ENCODE peak calls at places on chromosomes 11 and 22, in five cellular contexts. N is SK-N-SH, D is HCT116, P is GM12878, Y is H1. F is an unnamed sample.
A peak's percentile ranks its signal among the peaks of the same experiment; 100 is the strongest.

GRCh38 chr11:121864660-121865059 is 251.4 kb downstream of the BLID start:
- DNase-seq in N (no peak), D (no peak), P (no peak), Y (no peak), F (no peak)

GRCh38 chr11:66986178-66986545 is 11.1 kb downstream of the C11orf86 start:
- DNase-seq in N (no peak), D (no peak), P (no peak), Y (no peak), F (no peak)

GRCh38 chr11:80727315-80727714 is 1286.5 kb upstream of the TENM4 start:
- DNase-seq in N (no peak), D (no peak), P (peak; percentile 5), Y (peak; percentile 48), F (peak; percentile 75)

GRCh38 chr22:45970709-45971388 is 6.1 kb downstream of the WNT7B start:
- DNase-seq in N (peak; percentile 66), D (no peak), P (no peak), Y (peak; percentile 73), F (no peak)

GRCh38 chr11:106076421-106076922 is 675 bp downstream of the KBTBD3 start:
- DNase-seq in N (no peak), D (no peak), P (no peak), Y (no peak), F (no peak)

GRCh38 chr22:26658161-26658560 is 773 bp downstream of the MIAT start:
- DNase-seq in N (no peak), D (no peak), P (no peak), Y (no peak), F (no peak)

GRCh38 chr11:14380947-14381555 is 22.1 kb upstream of the RRAS2 start:
- DNase-seq in N (peak; percentile 92), D (no peak), P (no peak), Y (peak; percentile 81), F (peak; percentile 52)

GRCh38 chr11:278001-278951 is at the start of gene NLRP6:
- DNase-seq in N (peak; percentile 36), D (no peak), P (no peak), Y (no peak), F (no peak)

GRCh38 chr11:78190374-78190773 is 1.7 kb downstream of the USP35 start:
- DNase-seq in N (no peak), D (no peak), P (peak; percentile 19), Y (no peak), F (no peak)

GRCh38 chr11:64181506-64182411 is 4.2 kb upstream of the STIP1 start:
- DNase-seq in N (peak; percentile 88), D (peak; percentile 72), P (no peak), Y (peak; percentile 68), F (peak; percentile 76)

GRCh38 chr11:110112457-110112856 is 19.3 kb downstream of the ZC3H12C start:
- DNase-seq in N (no peak), D (no peak), P (no peak), Y (no peak), F (no peak)

GRCh38 chr22:47299211-47299878 is 536.9 kb downstream of the TBC1D22A start:
- DNase-seq in N (peak; percentile 13), D (no peak), P (no peak), Y (no peak), F (no peak)

GRCh38 chr22:39723899-39724351 is 153.4 kb downstream of the CACNA1I start:
- DNase-seq in N (no peak), D (peak; percentile 12), P (no peak), Y (no peak), F (no peak)

GRCh38 chr11:86588566-86589090 is 83.8 kb downstream of the ME3 start:
- DNase-seq in N (no peak), D (no peak), P (no peak), Y (no peak), F (no peak)

GRCh38 chr11:68282141-68282860 is 10.5 kb upstream of the C11orf24 start:
- DNase-seq in N (no peak), D (no peak), P (peak; percentile 92), Y (no peak), F (no peak)

GRCh38 chr11:85845052-85845631 is 10.0 kb upstream of the CCDC83 start:
- DNase-seq in N (no peak), D (no peak), P (no peak), Y (no peak), F (no peak)

GRCh38 chr22:19605508-19606331 is 81.5 kb upstream of the CLDN5 start:
- DNase-seq in N (no peak), D (no peak), P (no peak), Y (no peak), F (no peak)

GRCh38 chr11:45596571-45596970 is 68.9 kb downstream of the CHST1 start:
- DNase-seq in N (no peak), D (no peak), P (no peak), Y (no peak), F (no peak)

GRCh38 chr11:19027829-19028595 is 32.5 kb downstream of the MRGPRX2 start:
- DNase-seq in N (no peak), D (peak; percentile 43), P (no peak), Y (no peak), F (no peak)

GRCh38 chr11:12524865-12525264 is 147.5 kb downstream of the PARVA start:
- DNase-seq in N (no peak), D (no peak), P (no peak), Y (no peak), F (no peak)

GRCh38 chr11:44592125-44592643 is 26.7 kb downstream of the CD82 start:
- DNase-seq in N (no peak), D (no peak), P (no peak), Y (no peak), F (no peak)

GRCh38 chr11:3834349-3835099 is 6.2 kb downstream of the RHOG start:
- DNase-seq in N (no peak), D (no peak), P (no peak), Y (no peak), F (no peak)

GRCh38 chr11:65891180-65892136 is 985 bp downstream of the CCDC85B start:
- DNase-seq in N (peak; percentile 65), D (no peak), P (no peak), Y (peak; percentile 72), F (no peak)

GRCh38 chr11:134742228-134742612 is 330.2 kb upstream of the B3GAT1 start:
- DNase-seq in N (no peak), D (no peak), P (no peak), Y (no peak), F (no peak)

GRCh38 chr22:46674906-46675305 is 54.7 kb downstream of the GRAMD4 start:
- DNase-seq in N (no peak), D (no peak), P (no peak), Y (no peak), F (no peak)

GRCh38 chr11:6855971-6856542 is 6.8 kb upstream of the OR10A2 start:
- DNase-seq in N (no peak), D (no peak), P (no peak), Y (no peak), F (no peak)

GRCh38 chr11:6856871-6857270 is 6.0 kb upstream of the OR10A2 start:
- DNase-seq in N (no peak), D (no peak), P (no peak), Y (no peak), F (no peak)
- TF ChIP-seq JUND in N (no peak), D (no peak), P (no peak), Y (no peak), F (no peak)

GRCh38 chr11:126815111-126815510 is 185.5 kb downstream of the KIRREL3 start:
- DNase-seq in N (no peak), D (no peak), P (no peak), Y (no peak), F (no peak)
- TF ChIP-seq JUND in N (peak; percentile 13), D (no peak), P (no peak), Y (no peak), F (no peak)

GRCh38 chr11:130000552-130001176 is 2.0 kb downstream of the PRDM10 start:
- DNase-seq in N (no peak), D (no peak), P (no peak), Y (no peak), F (no peak)

GRCh38 chr11:130001491-130002351 is 914 bp downstream of the PRDM10 start:
- DNase-seq in N (no peak), D (no peak), P (no peak), Y (peak; percentile 60), F (peak; percentile 46)

GRCh38 chr11:130003717-130004001 is 1.0 kb upstream of the PRDM10 start:
- DNase-seq in N (no peak), D (no peak), P (no peak), Y (no peak), F (no peak)

GRCh38 chr11:130002846-130003716 is 446 bp upstream of the PRDM10 start:
- DNase-seq in N (peak; percentile 98), D (peak; percentile 96), P (peak; percentile 95), Y (peak; percentile 88), F (peak; percentile 100)

GRCh38 chr11:130002352-130002845 is at the start of gene PRDM10:
- DNase-seq in N (peak; percentile 98), D (peak; percentile 84), P (no peak), Y (peak; percentile 90), F (peak; percentile 99)
- TF ChIP-seq JUND in N (peak; percentile 33), D (peak; percentile 87), P (peak; percentile 97), Y (peak; percentile 85), F (peak; percentile 62)

GRCh38 chr11:32420937-32421532 is 14.3 kb downstream of the WT1 start:
- DNase-seq in N (peak; percentile 16), D (no peak), P (peak; percentile 55), Y (no peak), F (no peak)
- TF ChIP-seq JUND in N (no peak), D (no peak), P (no peak), Y (no peak), F (peak; percentile 71)

GRCh38 chr22:38257170-38257569 is 15.6 kb downstream of the TMEM184B start:
- DNase-seq in N (no peak), D (no peak), P (no peak), Y (no peak), F (no peak)
- TF ChIP-seq JUND in N (no peak), D (no peak), P (no peak), Y (no peak), F (no peak)

DNA sequence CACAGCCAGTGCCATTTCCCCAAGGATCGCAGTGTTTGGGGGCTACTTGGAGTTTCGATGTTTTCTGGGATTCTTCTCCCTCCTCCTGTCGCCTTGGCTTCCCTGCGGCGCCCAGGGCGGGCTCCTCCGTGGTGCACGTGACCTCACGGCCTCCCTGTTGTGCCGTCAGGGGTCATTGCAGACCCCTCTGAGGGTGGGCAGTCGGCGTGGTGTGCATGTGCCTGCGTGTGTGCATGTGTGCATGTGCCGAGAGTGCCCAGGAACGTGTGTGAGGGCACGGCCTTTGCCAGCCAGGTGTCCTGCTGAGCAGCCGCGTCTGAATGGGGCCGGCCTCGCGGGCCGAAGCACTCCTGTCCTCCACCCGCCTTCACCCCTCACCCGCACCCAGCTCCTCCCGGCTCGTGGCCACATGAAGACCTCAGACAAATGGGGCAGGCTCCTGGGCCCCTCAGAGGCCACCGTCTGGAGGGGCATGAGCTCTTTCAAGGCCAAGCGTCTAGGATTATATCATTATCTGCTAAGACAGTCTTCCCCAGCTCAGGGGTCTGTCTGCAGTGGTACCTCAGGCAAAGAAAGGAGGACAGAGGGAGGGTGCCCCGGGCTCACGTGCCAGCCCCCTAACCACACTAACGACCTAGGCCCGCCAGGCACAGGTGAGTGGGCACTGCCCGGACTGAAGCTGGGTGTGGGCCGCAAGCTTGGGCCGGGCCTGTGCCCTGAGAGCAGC is 9.4 kb upstream of the MRPL23 start:
- DNase-seq in N (peak; percentile 25), D (no peak), P (no peak), Y (peak; percentile 50), F (no peak)
- TF ChIP-seq JUND in N (no peak), D (no peak), P (no peak), Y (no peak), F (no peak)